ENCODE peak calls at places on chromosomes 13 and 19, in eight cellular contexts. W is C1 segment of cervical spinal cord; J is ovary; Z is activated CD4-positive, alpha-beta T cell treated with anti-CD3 and anti-CD28 coated beads for 36 hours; Y is activated T-helper 1 cell treated with Interleukin-2 at 50 U/mL for 16 hours; C is EH; E is fibroblast of pulmonary artery; R is NCI-H1436. K is an unnamed sample.

GRCh38 chr19:13417054-13417453 is 89.2 kb downstream of the CACNA1A start:
- DNase-seq in W (no peak), J (no peak), Z (no peak), Y (no peak), C (no peak), E (no peak), R (no peak), K (peak)

GRCh38 chr13:75345191-75345590 is 136.8 kb downstream of the TBC1D4 start:
- DNase-seq in W (no peak), J (no peak), Z (no peak), Y (no peak), C (peak), E (peak), R (no peak), K (peak)

GRCh38 chr19:29016926-29017760 is 195.8 kb downstream of the UQCRFS1 start:
- DNase-seq in W (no peak), J (no peak), Z (no peak), Y (no peak), C (no peak), E (no peak), R (no peak), K (no peak)

GRCh38 chr19:29311391-29311790 is 98.4 kb upstream of the UQCRFS1 start:
- DNase-seq in W (no peak), J (no peak), Z (no peak), Y (no peak), C (no peak), E (no peak), R (peak), K (no peak)

GRCh38 chr19:49128545-49129237 is 9.3 kb downstream of the PPFIA3 start:
- DNase-seq in W (no peak), J (no peak), Z (no peak), Y (no peak), C (no peak), E (no peak), R (no peak), K (no peak)

GRCh38 chr19:41904118-41904870 is 21.3 kb downstream of the ARHGEF1 start:
- DNase-seq in W (no peak), J (no peak), Z (no peak), Y (no peak), C (no peak), E (no peak), R (peak), K (no peak)

GRCh38 chr13:61286148-61286745 is 129.4 kb downstream of the PCDH20 start:
- DNase-seq in W (no peak), J (no peak), Z (peak), Y (no peak), C (no peak), E (peak), R (no peak), K (no peak)

GRCh38 chr13:101673360-101674105 is 221.1 kb downstream of the ITGBL1 start:
- DNase-seq in W (no peak), J (no peak), Z (no peak), Y (no peak), C (no peak), E (no peak), R (no peak), K (no peak)

GRCh38 chr19:7250951-7251350 is 43.3 kb downstream of the INSR start:
- DNase-seq in W (no peak), J (no peak), Z (no peak), Y (no peak), C (no peak), E (no peak), R (no peak), K (no peak)

K was measured in lung microvascular endothelial cell.